ENCODE peak calls at places on chromosomes 11 and 22, in ten cellular contexts. I is astrocyte of the spinal cord, K is epithelial cell of esophagus, M is heart right ventricle, N is GM23338, R is IMR-90, F is neural progenitor cell, C is brain microvascular endothelial cell, S is DND-41, E is stomach. Q is an unnamed sample.

GRCh38 chr11:57641426-57641825 is 8.3 kb downstream of the YPEL4 start:
- DNase-seq in R (peak; percentile 69), F (peak; percentile 60), M (no peak), E (no peak), K (peak; percentile 72), C (peak; percentile 36), I (peak; percentile 62), N (peak; percentile 71), S (peak; percentile 66), Q (peak; percentile 73)

GRCh38 chr22:37182949-37183245 is 5.2 kb downstream of the C1QTNF6 start:
- DNase-seq in E (no peak), R (no peak), S (no peak), I (no peak), F (no peak), N (no peak), C (no peak), M (no peak), K (no peak), Q (no peak)

GRCh38 chr22:22895776-22896445 is 8.3 kb downstream of the IGLL5 start:
- DNase-seq in K (no peak), M (no peak), I (no peak), F (no peak), S (peak; percentile 3), R (no peak), E (no peak), N (no peak), C (no peak), Q (no peak)

GRCh38 chr11:105611837-105612480 is 2.1 kb downstream of the GRIA4 start:
- DNase-seq in F (peak; percentile 46), I (no peak), S (no peak), K (no peak), N (peak; percentile 46), E (no peak), M (no peak), C (no peak), R (no peak), Q (no peak)

GRCh38 chr11:86811637-86812321 is 11.4 kb downstream of the PRSS23 start:
- DNase-seq in I (peak; percentile 80), E (peak; percentile 55), K (peak; percentile 80), R (peak; percentile 85), S (no peak), M (no peak), F (peak; percentile 68), C (peak; percentile 84), N (peak; percentile 54), Q (peak; percentile 64)

GRCh38 chr11:56624661-56625110 is 10.0 kb upstream of the OR5M1 start:
- DNase-seq in S (peak; percentile 40), K (peak; percentile 78), C (peak; percentile 39), I (peak; percentile 13), R (peak; percentile 34), F (peak; percentile 68), M (no peak), E (no peak), N (peak; percentile 83), Q (peak; percentile 56)

GRCh38 chr22:26534166-26534855 is 22.0 kb upstream of the TFIP11 start:
- DNase-seq in N (no peak), K (peak; percentile 84), E (no peak), M (no peak), C (no peak), F (no peak), S (no peak), R (no peak), I (no peak), Q (no peak)

GRCh38 chr11:75505966-75506692 is 19.6 kb downstream of the GDPD5 start:
- DNase-seq in C (no peak), E (no peak), M (peak; percentile 45), K (no peak), R (no peak), S (no peak), F (no peak), I (no peak), N (no peak), Q (no peak)

GRCh38 chr11:28702871-28703270 is 594.7 kb downstream of the METTL15 start:
- DNase-seq in F (no peak), R (no peak), K (no peak), E (no peak), S (no peak), M (no peak), I (no peak), N (no peak), C (no peak), Q (no peak)

GRCh38 chr22:43504068-43504467 is 92.3 kb downstream of the MPPED1 start:
- DNase-seq in E (no peak), C (no peak), F (no peak), S (no peak), M (no peak), R (no peak), I (no peak), N (no peak), K (no peak), Q (no peak)
- TF ChIP-seq CTCF in E (no peak), C (no peak), F (no peak), S (no peak), M (no peak), R (no peak), I (no peak), N (no peak), K (no peak), Q (no peak)

DNA sequence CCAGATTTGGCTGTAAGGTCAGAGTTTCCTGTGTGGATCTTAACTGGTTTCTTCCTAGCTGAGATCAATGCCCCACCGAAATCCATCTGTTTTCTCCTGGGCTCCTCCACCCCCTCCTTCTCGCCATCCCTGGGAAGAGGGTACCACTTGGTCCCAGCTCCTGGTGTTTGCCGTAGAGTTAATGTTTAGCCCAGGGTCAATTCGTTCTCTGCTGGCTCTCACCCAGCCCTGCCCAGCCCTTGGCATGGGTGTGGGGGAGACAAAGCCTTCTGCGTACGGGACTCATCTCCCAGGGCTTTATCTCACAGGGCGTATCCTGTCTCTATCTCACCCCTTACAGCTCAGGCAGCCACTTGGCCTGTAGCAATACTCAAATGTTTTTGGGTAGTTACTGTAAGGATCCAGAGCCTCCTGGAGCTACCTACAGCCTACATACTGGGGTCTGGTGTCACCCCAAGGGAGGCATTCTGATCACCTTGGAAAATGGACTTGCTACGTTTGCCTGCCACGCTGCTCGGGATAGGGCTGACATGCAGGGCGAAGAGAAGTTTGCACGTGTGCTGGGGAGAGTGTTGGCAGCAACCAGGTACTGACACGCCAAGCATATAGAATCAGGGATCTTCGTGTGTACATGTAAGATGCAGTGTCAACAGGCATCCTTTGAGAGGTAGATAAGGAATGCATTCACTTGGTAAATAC is 66.2 kb downstream of the SCN3B start:
- DNase-seq in M (no peak), K (no peak), N (no peak), R (no peak), E (peak; percentile 84), F (no peak), C (no peak), I (no peak), S (no peak), Q (no peak)
- H3K4me3 ChIP-seq in M (no peak overlapping the region), K (no peak overlapping the region), N (no peak overlapping the region), R (no peak overlapping the region), E (no peak overlapping the region), F (no peak overlapping the region), C (no peak overlapping the region), I (no peak overlapping the region), S (no peak overlapping the region), Q (no peak overlapping the region)

DNA sequence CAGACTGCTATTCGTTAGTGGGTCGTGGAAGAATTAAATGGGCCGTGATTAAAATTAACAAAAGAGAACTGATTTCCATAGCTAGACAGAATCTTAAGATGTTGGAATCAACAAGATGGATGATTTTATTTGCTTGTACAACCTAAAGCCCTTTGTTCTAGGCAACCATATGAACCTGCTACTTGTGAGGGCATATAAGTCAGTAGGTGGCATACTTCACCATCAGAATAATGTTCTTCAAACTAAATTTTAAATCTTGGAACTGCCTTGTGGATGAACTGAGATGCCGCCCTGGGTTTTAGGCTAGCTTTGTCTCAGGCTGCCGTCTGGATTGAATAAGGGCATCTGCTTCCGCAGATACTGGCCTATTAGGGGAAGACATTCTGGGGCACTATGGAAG is 40.9 kb downstream of the CSRP3 start:
- DNase-seq in K (peak; percentile 19), F (no peak), M (no peak), I (no peak), C (no peak), N (no peak), R (no peak), S (no peak), E (no peak), Q (no peak)
- TF ChIP-seq CTCF in K (no peak), F (no peak), M (no peak), I (no peak), C (no peak), N (no peak), R (no peak), S (no peak), E (no peak), Q (no peak)

DNA sequence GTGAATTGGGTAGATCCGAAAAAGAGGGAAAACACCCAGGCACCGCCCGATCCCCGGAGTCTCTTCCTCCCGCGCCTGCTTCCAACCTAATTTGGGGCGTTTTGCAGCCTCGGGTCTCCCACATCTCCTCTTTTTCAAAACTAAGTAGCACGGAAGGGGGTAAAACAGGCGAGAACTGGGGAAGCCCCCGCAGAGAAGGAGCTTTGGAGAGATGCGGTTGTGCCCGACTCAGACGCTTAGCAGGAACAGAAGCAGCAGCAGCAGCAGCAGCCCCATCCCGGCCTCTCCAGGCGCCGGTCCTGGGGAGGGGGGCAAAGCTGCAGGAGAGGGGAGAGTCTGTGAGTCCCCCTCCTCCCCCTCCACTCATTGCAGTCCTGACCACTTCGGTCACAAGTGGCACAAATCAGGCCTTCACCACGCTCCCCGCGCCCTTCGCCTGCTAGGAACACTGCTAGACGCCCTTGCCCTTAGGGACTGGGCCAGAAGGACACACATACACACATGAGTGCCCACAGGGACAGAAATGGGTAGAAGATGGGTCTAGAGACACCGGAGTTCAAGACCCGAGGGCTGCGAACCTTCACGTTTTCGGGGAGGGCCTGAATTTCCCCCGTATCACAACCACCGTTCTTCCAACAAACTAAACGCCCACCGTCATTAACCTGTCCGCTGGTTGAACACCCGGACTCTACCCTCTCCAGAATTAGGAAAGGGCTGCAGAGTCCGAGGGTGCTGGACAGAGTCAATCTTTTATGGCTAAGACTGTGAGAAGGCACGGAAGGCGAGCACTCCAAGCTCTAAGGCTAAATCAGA is 98.3 kb upstream of the HSD17B12 start:
- DNase-seq in I (no peak), R (no peak), M (no peak), K (no peak), F (no peak), N (peak; percentile 40), E (no peak), S (no peak), C (no peak), Q (no peak)
- H3K4me3 ChIP-seq in I (no peak overlapping the region), R (no peak overlapping the region), M (no peak overlapping the region), K (no peak overlapping the region), F (peak overlapping the region; percentile 57), N (peak overlapping the region; percentile 91), E (no peak overlapping the region), S (no peak overlapping the region), C (no peak overlapping the region), Q (peak overlapping the region; percentile 63)

GRCh38 chr11:42524534-42525227 is 787.1 kb upstream of the API5 start:
- DNase-seq in E (peak; percentile 45), N (peak; percentile 82), R (no peak), I (peak; percentile 66), S (peak; percentile 41), K (peak; percentile 65), M (peak; percentile 29), F (peak; percentile 84), C (peak; percentile 66), Q (peak; percentile 53)
- TF ChIP-seq CTCF in E (peak; percentile 35), N (peak; percentile 86), R (peak; percentile 44), I (peak; percentile 67), S (peak; percentile 85), K (peak; percentile 76), M (peak; percentile 67), F (peak; percentile 89), C (peak; percentile 83), Q (peak; percentile 66)

GRCh38 chr11:12694182-12694531 is 19.9 kb downstream of the TEAD1 start:
- DNase-seq in K (no peak), M (no peak), I (no peak), R (peak; percentile 44), E (peak; percentile 61), C (no peak), S (no peak), F (no peak), N (peak; percentile 37), Q (no peak)
- H3K4me3 ChIP-seq in K (no peak overlapping the region), M (peak overlapping the region; percentile 33), I (peak overlapping the region; percentile 14), R (peak overlapping the region; percentile 0), E (no peak overlapping the region), C (peak overlapping the region; percentile 27), S (no peak overlapping the region), F (no peak overlapping the region), N (no peak overlapping the region), Q (peak overlapping the region; percentile 36)